ENCODE peak calls at places on chromosomes 11 and 22, in seven cellular contexts. Q, V, I, K, U, D and L are unnamed samples.
A peak's percentile ranks its signal among the peaks of the same experiment; 100 is the strongest.

GRCh38 chr11:104772806-104773241 is 125.4 kb downstream of the CASP12 start:
- DNase-seq in D (peak; percentile 94), Q (peak; percentile 92), I (peak; percentile 90), K (peak; percentile 6), U (no peak), V (no peak), L (peak; percentile 76)

GRCh38 chr11:120601566-120601965 is 90.0 kb downstream of the GRIK4 start:
- DNase-seq in V (no peak), U (no peak), Q (peak; percentile 49), K (no peak), D (peak; percentile 48), I (no peak), L (no peak)

GRCh38 chr11:2651826-2652237 is 48.0 kb downstream of the KCNQ1OT1 start:
- DNase-seq in V (no peak), K (no peak), D (no peak), I (no peak), U (no peak), Q (no peak), L (no peak)

GRCh38 chr11:96827164-96827563 is 437.4 kb downstream of the JRKL start:
- DNase-seq in D (peak; percentile 31), Q (peak; percentile 6), K (no peak), V (peak; percentile 52), U (no peak), I (no peak), L (no peak)

GRCh38 chr11:10581481-10582019 is 13.1 kb upstream of the LYVE1 start:
- DNase-seq in V (no peak), U (peak; percentile 43), D (peak; percentile 66), I (peak; percentile 44), Q (no peak), K (no peak), L (no peak)

GRCh38 chr11:123202723-123203122 is 7.7 kb upstream of the CLMP start:
- DNase-seq in Q (no peak), U (no peak), I (no peak), D (no peak), K (no peak), V (no peak), L (no peak)

GRCh38 chr11:133819916-133820315 is 25.4 kb downstream of the SPATA19 start:
- DNase-seq in D (no peak), U (no peak), Q (no peak), K (no peak), V (no peak), I (no peak), L (no peak)

GRCh38 chr22:39938509-39938908 is 21.7 kb upstream of the TMA7B start:
- DNase-seq in V (no peak), I (peak; percentile 59), Q (no peak), D (no peak), U (no peak), K (no peak), L (no peak)

GRCh38 chr22:39967103-39967829 is 7.1 kb downstream of the TMA7B start:
- DNase-seq in U (no peak), V (no peak), K (no peak), D (peak; percentile 61), I (peak; percentile 27), Q (peak; percentile 66), L (no peak)

GRCh38 chr22:49369726-49370717 is 457.7 kb downstream of the BRD1 start:
- DNase-seq in I (no peak), V (no peak), K (no peak), U (no peak), Q (no peak), D (no peak), L (no peak)

GRCh38 chr22:24156146-24156914 is 25.0 kb upstream of the SUSD2 start:
- DNase-seq in I (peak; percentile 36), V (peak; percentile 59), D (peak; percentile 91), K (no peak), U (no peak), Q (peak; percentile 33), L (no peak)

GRCh38 chr11:72579816-72580647 is 94.2 kb downstream of the PDE2A start:
- DNase-seq in V (no peak), U (no peak), D (no peak), Q (no peak), K (no peak), I (no peak), L (no peak)

GRCh38 chr11:83087035-83087434 is 15.3 kb upstream of the RAB30 start:
- DNase-seq in I (no peak), U (no peak), K (no peak), D (no peak), Q (no peak), V (no peak), L (no peak)

GRCh38 chr11:111555255-111555654 is 14.7 kb downstream of the LAYN start:
- DNase-seq in I (peak; percentile 95), Q (peak; percentile 92), U (no peak), K (no peak), V (no peak), D (peak; percentile 77), L (no peak)

GRCh38 chr22:27670701-27671412 is 130.7 kb downstream of the MN1 start:
- DNase-seq in K (peak; percentile 34), D (peak; percentile 21), Q (no peak), U (peak; percentile 82), I (no peak), V (peak; percentile 93), L (no peak)

GRCh38 chr11:24502425-24502824 is 5.6 kb downstream of the LUZP2 start:
- DNase-seq in V (no peak), U (no peak), D (no peak), Q (no peak), I (no peak), K (no peak), L (no peak)

GRCh38 chr11:94926698-94927237 is 46.6 kb downstream of the CWC15 start:
- DNase-seq in Q (peak; percentile 86), K (no peak), V (peak; percentile 25), U (no peak), D (peak; percentile 84), I (no peak), L (no peak)

GRCh38 chr11:43578346-43579170 is 102.0 kb upstream of the HSD17B12 start:
- DNase-seq in I (peak; percentile 53), V (peak; percentile 54), K (no peak), U (no peak), Q (peak; percentile 40), D (peak; percentile 90), L (no peak)

GRCh38 chr11:86377972-86378371 is 3.3 kb downstream of the CCDC81 start:
- DNase-seq in U (no peak), D (no peak), Q (no peak), I (no peak), K (no peak), V (no peak), L (no peak)

DNA sequence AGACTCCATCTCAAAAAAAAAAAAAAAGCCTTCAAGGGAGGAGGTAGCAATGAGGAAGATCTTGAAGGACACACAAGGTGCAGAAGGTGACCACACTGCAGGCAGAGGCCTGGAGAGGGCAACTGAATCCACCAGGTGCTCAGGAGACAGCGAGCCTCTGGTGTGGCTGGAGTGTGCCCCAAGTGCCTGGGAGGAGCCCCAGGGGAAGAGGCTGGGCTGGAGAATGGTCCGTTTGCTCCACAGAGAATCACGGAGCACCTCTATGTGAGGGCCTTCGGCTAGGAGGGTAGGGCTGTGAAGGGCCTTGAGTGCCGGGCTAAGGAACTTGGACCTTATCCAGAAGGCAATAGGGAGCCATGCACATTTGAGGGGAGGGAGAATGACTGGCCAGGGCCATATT is 50.3 kb downstream of the ARRB1 start:
- DNase-seq in U (no peak), Q (no peak), K (no peak), I (no peak), D (no peak), V (no peak), L (no peak)
- H2AFZ ChIP-seq in U (no peak overlapping the region), Q (no peak overlapping the region), K (no peak overlapping the region), I (no peak overlapping the region), D (no peak overlapping the region), V (no peak overlapping the region), L (no peak overlapping the region)

GRCh38 chr11:69074786-69075185 is 26.1 kb downstream of the TPCN2 start:
- DNase-seq in Q (peak; percentile 29), D (peak; percentile 32), V (no peak), K (no peak), I (peak; percentile 75), U (no peak), L (no peak)

GRCh38 chr11:69074375-69074774 is 25.6 kb downstream of the TPCN2 start:
- DNase-seq in V (no peak), D (no peak), U (no peak), I (no peak), Q (no peak), K (no peak), L (no peak)

GRCh38 chr11:69075421-69076128 is 26.8 kb downstream of the TPCN2 start:
- DNase-seq in V (no peak), I (peak; percentile 99), U (no peak), D (peak; percentile 100), K (peak; percentile 82), Q (peak; percentile 100), L (no peak)

GRCh38 chr11:69071956-69072355 is 23.2 kb downstream of the TPCN2 start:
- DNase-seq in I (no peak), V (no peak), U (no peak), D (no peak), K (no peak), Q (no peak), L (no peak)

DNA sequence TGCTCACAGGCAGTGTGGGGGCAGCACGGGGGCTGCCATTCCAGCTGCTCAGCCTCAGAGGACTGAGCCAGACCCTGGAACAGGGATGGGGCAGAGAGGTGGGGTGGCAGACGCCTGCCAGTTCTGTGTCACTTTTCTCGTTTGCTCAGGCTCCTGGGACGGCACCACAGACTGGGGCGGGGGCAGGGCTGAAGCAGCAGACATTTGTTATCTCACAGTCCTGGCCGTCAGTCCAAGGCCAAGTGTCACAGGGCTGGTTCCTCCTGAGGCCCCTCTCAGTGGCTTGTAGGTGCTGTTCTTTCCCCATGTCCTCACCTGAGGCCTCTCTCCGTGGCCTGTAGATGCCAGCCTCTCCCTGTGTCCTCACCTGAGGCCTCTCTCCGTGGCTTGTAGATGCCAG is 24.7 kb downstream of the TPCN2 start:
- DNase-seq in I (no peak), D (no peak), Q (no peak), K (no peak), V (no peak), U (peak; percentile 50), L (no peak)
- H3K27ac ChIP-seq in I (no peak overlapping the region), D (no peak overlapping the region), Q (no peak overlapping the region), K (no peak overlapping the region), V (no peak overlapping the region), U (no peak overlapping the region), L (no peak overlapping the region)

DNA sequence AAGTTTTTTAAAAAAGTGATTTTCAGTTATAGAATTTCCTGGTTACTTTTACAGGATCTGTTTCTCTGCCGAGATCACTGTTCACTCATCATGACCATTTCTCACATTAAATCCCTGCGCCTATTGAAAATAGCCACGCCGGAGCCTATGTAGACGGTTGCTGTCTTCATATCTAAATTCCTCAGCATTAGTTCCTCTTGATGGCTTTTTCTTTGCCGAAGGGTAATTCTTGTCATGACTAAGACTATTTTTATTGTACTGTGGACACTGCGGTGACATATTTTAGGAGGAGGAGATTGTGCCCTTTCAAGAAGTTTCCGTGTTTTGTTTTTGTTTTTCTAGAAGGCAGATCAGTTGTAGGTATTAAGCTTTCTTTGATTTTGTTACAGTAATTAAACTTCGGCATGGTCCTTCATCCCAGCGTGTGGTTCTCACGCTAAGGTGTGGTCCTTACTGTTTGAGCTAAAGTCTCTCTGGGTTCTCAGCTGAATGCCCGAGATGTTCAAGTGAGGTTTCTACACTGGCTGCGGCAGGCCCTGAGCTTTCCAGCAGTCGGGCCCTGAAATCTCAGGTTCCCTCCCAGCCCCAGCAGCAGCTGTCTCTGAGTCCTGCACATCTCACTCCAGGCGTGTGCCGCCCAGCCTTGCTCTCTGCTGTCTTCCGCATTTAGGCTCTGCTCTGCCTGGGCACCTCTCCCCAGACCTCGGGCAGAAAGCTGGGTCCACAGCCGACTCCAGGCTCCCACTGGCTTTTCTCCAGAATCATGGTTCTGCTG is 1110.5 kb downstream of the TBC1D22A start:
- DNase-seq in V (no peak), Q (no peak), U (no peak), I (no peak), K (no peak), D (no peak), L (no peak)
- H2AFZ ChIP-seq in V (no peak overlapping the region), Q (no peak overlapping the region), U (no peak overlapping the region), I (no peak overlapping the region), K (no peak overlapping the region), D (no peak overlapping the region), L (no peak overlapping the region)

GRCh38 chr11:16809901-16810668 is 71.6 kb downstream of the C11orf58 start:
- DNase-seq in D (peak; percentile 79), V (no peak), I (peak; percentile 63), Q (peak; percentile 31), U (no peak), K (no peak), L (peak; percentile 33)
- H3K27ac ChIP-seq in D (no peak overlapping the region), V (no peak overlapping the region), I (no peak overlapping the region), Q (no peak overlapping the region), U (no peak overlapping the region), K (no peak overlapping the region), L (no peak overlapping the region)